ENCODE peak calls at places on chromosomes 1 and 21, in six cellular contexts. N is NT2/D1, H is right atrium auricular region, C is AG10803, V is fibroblast of pulmonary artery, T is astrocyte of the spinal cord. X is an unnamed sample.

GRCh38 chr1:159188375-159188788 is 16.3 kb upstream of the ACKR1 start:
- DNase-seq in N (peak; percentile 92), H (peak; percentile 77), C (peak; percentile 21), V (peak; percentile 48), T (no peak), X (peak; percentile 61)

GRCh38 chr1:26838474-26839338 is 12.2 kb downstream of the ZDHHC18 start:
- DNase-seq in N (no peak), H (no peak), C (no peak), V (no peak), T (no peak), X (peak; percentile 95)

GRCh38 chr1:169109561-169110134 is 3.2 kb downstream of the ATP1B1 start:
- DNase-seq in N (no peak), H (peak; percentile 87), C (peak; percentile 39), V (peak; percentile 95), T (peak; percentile 87), X (no peak)

GRCh38 chr1:160777486-160778089 is 18.4 kb upstream of the LY9 start:
- DNase-seq in N (peak; percentile 51), H (no peak), C (no peak), V (peak; percentile 22), T (no peak), X (peak; percentile 77)

GRCh38 chr21:23394458-23394857 is 2212.8 kb downstream of the MRPL39 start:
- DNase-seq in N (no peak), H (no peak), C (no peak), V (no peak), T (no peak), X (no peak)

GRCh38 chr1:218259800-218260199 is 25.3 kb upstream of the RRP15 start:
- DNase-seq in N (no peak), H (no peak), C (no peak), V (peak; percentile 21), T (no peak), X (peak; percentile 22)

GRCh38 chr1:179599623-179600249 is 8.1 kb downstream of the TDRD5 start:
- DNase-seq in N (no peak), H (no peak), C (peak; percentile 15), V (peak; percentile 54), T (peak; percentile 10), X (peak; percentile 21)

GRCh38 chr1:117209094-117209493 is 1.6 kb downstream of the VTCN1 start:
- DNase-seq in N (no peak), H (no peak), C (no peak), V (no peak), T (no peak), X (no peak)

GRCh38 chr1:229133151-229133550 is 137.8 kb upstream of the RAB4A start:
- DNase-seq in N (no peak), H (no peak), C (no peak), V (no peak), T (no peak), X (no peak)

GRCh38 chr1:183079697-183080096 is 56.5 kb downstream of the LAMC1 start:
- DNase-seq in N (no peak), H (no peak), C (no peak), V (no peak), T (no peak), X (no peak)
- H3K4me3 ChIP-seq in N (no peak overlapping the region), H (no peak overlapping the region), C (no peak overlapping the region), V (no peak overlapping the region), T (no peak overlapping the region), X (no peak overlapping the region)

GRCh38 chr1:5478156-5478695 is 514.0 kb downstream of the NPHP4 start:
- DNase-seq in N (no peak), H (no peak), C (no peak), V (no peak), T (no peak), X (no peak)

GRCh38 chr1:5477716-5478115 is 514.5 kb downstream of the NPHP4 start:
- DNase-seq in N (no peak), H (no peak), C (no peak), V (no peak), T (no peak), X (no peak)

GRCh38 chr1:5479876-5480275 is 512.3 kb downstream of the NPHP4 start:
- DNase-seq in N (no peak), H (no peak), C (no peak), V (no peak), T (no peak), X (no peak)

GRCh38 chr1:5480306-5480705 is 511.9 kb downstream of the NPHP4 start:
- DNase-seq in N (no peak), H (no peak), C (no peak), V (no peak), T (no peak), X (no peak)

DNA sequence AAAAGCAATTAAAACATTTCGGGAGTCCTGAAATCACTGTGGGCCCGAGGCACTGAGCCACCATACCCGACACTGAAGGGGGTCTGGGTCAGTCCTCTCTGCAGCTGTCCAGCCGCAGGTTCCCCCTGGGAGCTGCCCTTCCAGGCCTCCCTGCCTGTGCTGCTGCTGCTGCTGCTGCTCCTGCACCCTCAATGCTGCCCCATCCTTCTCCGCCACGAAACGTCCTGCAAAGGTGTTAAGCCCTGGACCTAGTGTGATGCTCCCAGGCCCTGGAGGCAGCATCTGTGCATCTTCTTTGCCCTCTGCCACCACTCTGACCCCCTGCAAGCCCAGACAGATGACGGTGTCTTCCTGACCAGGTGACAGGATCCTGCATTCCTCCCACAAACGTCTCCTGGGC is 513.3 kb downstream of the NPHP4 start:
- DNase-seq in N (no peak), H (no peak), C (no peak), V (no peak), T (no peak), X (no peak)
- H3K4me3 ChIP-seq in N (no peak overlapping the region), H (no peak overlapping the region), C (no peak overlapping the region), V (no peak overlapping the region), T (no peak overlapping the region), X (no peak overlapping the region)

GRCh38 chr1:205345761-205346160 is 11.0 kb downstream of the KLHDC8A start:
- DNase-seq in N (no peak), H (no peak), C (no peak), V (no peak), T (no peak), X (no peak)

GRCh38 chr1:205343431-205344009 is 13.2 kb downstream of the KLHDC8A start:
- DNase-seq in N (no peak), H (no peak), C (no peak), V (no peak), T (no peak), X (no peak)

GRCh38 chr1:205346956-205347574 is 9.7 kb downstream of the KLHDC8A start:
- DNase-seq in N (no peak), H (no peak), C (no peak), V (no peak), T (no peak), X (no peak)

GRCh38 chr1:205340674-205341073 is 16.0 kb downstream of the KLHDC8A start:
- DNase-seq in N (no peak), H (no peak), C (no peak), V (no peak), T (no peak), X (no peak)

DNA sequence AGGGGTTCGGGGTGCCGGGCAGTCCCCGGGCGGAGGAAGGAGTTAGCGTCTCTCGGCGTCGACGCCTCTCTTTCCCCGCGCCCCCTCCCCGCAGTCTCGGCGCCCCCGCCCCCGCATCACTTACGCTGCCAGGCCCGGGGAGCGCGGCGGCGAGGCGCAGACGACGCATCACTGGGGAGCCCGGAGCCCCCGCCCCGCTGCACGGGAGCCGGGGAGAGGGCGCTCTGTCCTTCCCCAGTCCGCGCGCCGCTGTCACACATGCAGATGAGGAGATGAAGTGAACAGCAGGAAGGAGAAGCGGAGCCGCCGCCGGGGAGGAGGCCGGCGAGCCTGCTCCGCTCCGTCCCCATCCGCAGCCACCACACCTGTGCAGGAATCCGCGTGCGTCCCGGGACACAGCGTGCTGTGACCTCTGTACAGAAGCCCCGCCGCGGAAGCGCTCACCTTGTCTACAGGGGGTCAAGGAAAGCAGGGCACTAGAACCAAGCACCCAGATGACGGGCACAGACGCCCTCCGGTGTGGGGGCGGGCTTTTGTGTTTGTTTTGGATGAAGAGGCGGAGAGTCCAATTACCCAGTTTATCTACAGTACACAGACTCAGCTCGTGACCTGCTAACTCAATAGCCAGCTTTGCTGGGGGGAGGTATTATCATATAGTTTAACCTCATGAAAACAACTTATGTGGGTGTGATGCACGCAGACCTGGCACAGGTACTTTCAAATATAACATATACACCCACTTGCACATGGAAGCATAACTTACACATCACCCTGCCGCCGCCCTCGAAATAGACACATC is 12.5 kb downstream of the KLHDC8A start:
- DNase-seq in N (no peak), H (no peak), C (no peak), V (no peak), T (no peak), X (no peak)
- H3K4me3 ChIP-seq in N (peak overlapping the region; percentile 51), H (peak overlapping the region; percentile 51), C (no peak overlapping the region), V (peak overlapping the region; percentile 17), T (no peak overlapping the region), X (no peak overlapping the region)

GRCh38 chr1:54981466-54981865 is 1.0 kb downstream of the TMEM61 start:
- DNase-seq in N (no peak), H (no peak), C (no peak), V (no peak), T (no peak), X (no peak)
- H3K4me3 ChIP-seq in N (no peak overlapping the region), H (no peak overlapping the region), C (no peak overlapping the region), V (no peak overlapping the region), T (no peak overlapping the region), X (no peak overlapping the region)